ENCODE peak calls at places on chromosomes 7 and 10, in ten cellular contexts. Q is tibial nerve, H is IMR-90, C is heart left ventricle, N is AG04450, Z is tibial artery, F is SK-N-MC, O is left ventricle myocardium inferior, D is GM23248, P is right cardiac atrium. T is an unnamed sample.
A peak's percentile ranks its signal among the peaks of the same experiment; 100 is the strongest.

GRCh38 chr10:5381187-5381586 is 16.4 kb downstream of the UCN3 start:
- DNase-seq in Q (no peak), H (no peak), C (no peak), N (no peak), Z (no peak), F (no peak), O (no peak), D (no peak), P (no peak), T (no peak)

GRCh38 chr10:78458983-78459638 is 425.4 kb downstream of the RPS24 start:
- DNase-seq in Q (no peak), H (peak; percentile 90), C (no peak), N (peak; percentile 21), Z (peak; percentile 11), F (no peak), O (no peak), D (peak; percentile 61), P (no peak), T (peak; percentile 100)

GRCh38 chr7:94530114-94530513 is 20.5 kb downstream of the CASD1 start:
- DNase-seq in Q (no peak), H (no peak), C (no peak), N (no peak), Z (no peak), F (no peak), O (no peak), D (no peak), P (no peak), T (no peak)

GRCh38 chr7:122676466-122676865 is 22.5 kb downstream of the RNF133 start:
- DNase-seq in Q (no peak), H (no peak), C (no peak), N (no peak), Z (no peak), F (peak; percentile 30), O (no peak), D (no peak), P (no peak), T (no peak)

GRCh38 chr7:66304536-66304935 is 99.4 kb downstream of the TPST1 start:
- DNase-seq in Q (no peak), H (peak; percentile 54), C (no peak), N (no peak), Z (no peak), F (no peak), O (no peak), D (no peak), P (no peak), T (peak; percentile 8)

GRCh38 chr10:17847586-17848296 is 38.6 kb downstream of the MRC1 start:
- DNase-seq in Q (no peak), H (peak; percentile 34), C (no peak), N (no peak), Z (no peak), F (no peak), O (no peak), D (peak; percentile 57), P (no peak), T (peak; percentile 30)

GRCh38 chr7:18494821-18495408 is 634 bp upstream of the HDAC9 start:
- DNase-seq in Q (no peak), H (peak; percentile 63), C (no peak), N (no peak), Z (no peak), F (no peak), O (no peak), D (peak; percentile 88), P (no peak), T (no peak)

GRCh38 chr10:34475222-34475621 is 339.9 kb downstream of the PARD3 start:
- DNase-seq in Q (no peak), H (peak; percentile 4), C (no peak), N (no peak), Z (no peak), F (no peak), O (no peak), D (peak; percentile 3), P (no peak), T (peak; percentile 40)

GRCh38 chr10:125145636-125146035 is 14.7 kb downstream of the CTBP2 start:
- DNase-seq in Q (no peak), H (no peak), C (no peak), N (no peak), Z (no peak), F (no peak), O (no peak), D (no peak), P (no peak), T (no peak)

GRCh38 chr10:125148576-125148975 is 11.8 kb downstream of the CTBP2 start:
- DNase-seq in Q (no peak), H (no peak), C (no peak), N (no peak), Z (no peak), F (no peak), O (no peak), D (peak; percentile 23), P (no peak), T (no peak)

GRCh38 chr10:125144693-125145623 is 15.4 kb downstream of the CTBP2 start:
- DNase-seq in Q (no peak), H (peak; percentile 57), C (no peak), N (no peak), Z (no peak), F (no peak), O (no peak), D (peak; percentile 83), P (peak; percentile 47), T (no peak)

GRCh38 chr10:125148021-125148439 is 12.3 kb downstream of the CTBP2 start:
- DNase-seq in Q (peak; percentile 38), H (no peak), C (no peak), N (no peak), Z (peak; percentile 52), F (no peak), O (no peak), D (peak; percentile 49), P (peak; percentile 68), T (no peak)

DNA sequence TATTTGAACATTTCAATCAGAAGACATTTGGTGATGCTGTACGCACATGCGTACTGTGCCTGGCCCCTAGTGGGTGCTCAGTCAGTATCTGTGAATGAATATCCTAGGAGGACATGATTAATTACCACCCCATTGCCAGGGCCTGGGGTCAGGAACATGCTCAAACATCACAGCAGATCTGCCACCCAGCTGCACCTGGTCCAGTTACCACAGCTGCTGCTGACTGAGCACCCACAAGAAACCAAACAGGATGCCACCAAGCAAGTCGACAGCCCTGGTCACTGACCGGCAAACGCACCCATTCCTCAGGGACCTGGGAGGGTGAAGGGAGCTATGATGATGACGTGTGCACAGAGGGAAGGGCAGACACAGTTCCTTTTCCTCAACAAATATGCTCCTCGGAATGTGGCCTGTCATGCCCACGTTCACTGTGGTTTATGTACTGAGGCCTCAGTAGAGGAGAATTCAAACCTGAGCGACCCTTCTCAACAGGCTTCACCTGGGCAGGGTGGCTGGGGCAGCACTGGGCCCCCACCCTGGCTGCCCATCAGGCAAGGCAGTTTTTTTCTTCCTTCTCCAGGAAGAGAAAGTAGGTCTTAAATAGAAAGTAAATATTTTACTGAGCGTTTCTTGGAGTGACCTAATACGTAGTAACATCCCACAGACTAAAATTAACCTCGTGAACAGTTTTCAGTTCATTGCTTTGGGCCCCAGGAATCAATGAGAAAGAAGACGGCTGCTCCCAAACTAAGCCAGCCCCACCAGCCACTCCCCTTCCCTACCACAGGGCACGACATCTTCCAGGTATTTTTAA is 13.4 kb downstream of the CTBP2 start:
- DNase-seq in Q (no peak), H (peak; percentile 65), C (no peak), N (no peak), Z (no peak), F (no peak), O (no peak), D (peak; percentile 35), P (no peak), T (peak; percentile 70)
- H3K27ac ChIP-seq in Q (peak overlapping the region; percentile 70), H (peak overlapping the region; percentile 73), C (peak overlapping the region; percentile 72), N (peak overlapping the region; percentile 86), Z (peak overlapping the region; percentile 89), F (no peak overlapping the region), O (peak overlapping the region; percentile 71), D (no peak overlapping the region), P (peak overlapping the region; percentile 29), T (peak overlapping the region; percentile 74)

GRCh38 chr7:19834566-19834965 is 61.1 kb upstream of the TMEM196 start:
- DNase-seq in Q (no peak), H (no peak), C (no peak), N (no peak), Z (no peak), F (no peak), O (no peak), D (no peak), P (no peak), T (peak; percentile 86)

DNA sequence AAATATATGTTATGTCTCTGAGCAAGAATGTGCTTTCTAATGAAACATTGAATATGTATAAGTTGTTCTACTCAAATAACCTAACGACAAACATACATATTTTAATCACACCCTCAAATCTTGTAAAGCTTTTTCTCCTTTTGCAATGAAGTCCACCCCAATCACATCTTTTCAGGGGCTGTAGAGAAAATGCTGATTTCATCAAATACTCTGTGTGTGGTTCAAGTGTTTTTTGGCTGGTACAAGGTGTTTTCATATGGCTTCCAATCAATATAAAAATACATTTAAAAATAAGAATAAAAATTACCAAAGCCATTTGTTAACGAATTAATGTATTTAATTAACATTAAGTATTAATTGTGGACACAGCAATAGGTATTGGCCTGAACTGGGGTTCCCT is 57.2 kb upstream of the TMEM196 start:
- DNase-seq in Q (no peak), H (no peak), C (no peak), N (no peak), Z (no peak), F (no peak), O (no peak), D (no peak), P (no peak), T (no peak)
- H3K27ac ChIP-seq in Q (no peak overlapping the region), H (no peak overlapping the region), C (no peak overlapping the region), N (no peak overlapping the region), Z (no peak overlapping the region), F (no peak overlapping the region), O (no peak overlapping the region), D (no peak overlapping the region), P (no peak overlapping the region), T (no peak overlapping the region)

GRCh38 chr7:148605350-148605749 is 14.8 kb downstream of the C7orf33 start:
- DNase-seq in Q (no peak), H (no peak), C (no peak), N (no peak), Z (no peak), F (no peak), O (no peak), D (no peak), P (no peak), T (no peak)

GRCh38 chr7:148611692-148612091 is 21.1 kb downstream of the C7orf33 start:
- DNase-seq in Q (no peak), H (no peak), C (no peak), N (no peak), Z (no peak), F (no peak), O (no peak), D (no peak), P (no peak), T (no peak)

GRCh38 chr7:148609045-148609725 is 18.6 kb downstream of the C7orf33 start:
- DNase-seq in Q (no peak), H (peak; percentile 15), C (no peak), N (no peak), Z (no peak), F (no peak), O (no peak), D (no peak), P (no peak), T (no peak)

GRCh38 chr7:148607151-148607661 is 16.6 kb downstream of the C7orf33 start:
- DNase-seq in Q (no peak), H (no peak), C (no peak), N (no peak), Z (no peak), F (no peak), O (no peak), D (no peak), P (no peak), T (no peak)
- H3K27ac ChIP-seq in Q (no peak overlapping the region), H (no peak overlapping the region), C (no peak overlapping the region), N (no peak overlapping the region), Z (no peak overlapping the region), F (no peak overlapping the region), O (no peak overlapping the region), D (no peak overlapping the region), P (no peak overlapping the region), T (no peak overlapping the region)

GRCh38 chr7:105132835-105133234 is 118.8 kb downstream of the KMT2E start:
- DNase-seq in Q (no peak), H (no peak), C (no peak), N (no peak), Z (no peak), F (no peak), O (no peak), D (no peak), P (no peak), T (no peak)
- H3K27ac ChIP-seq in Q (no peak overlapping the region), H (no peak overlapping the region), C (no peak overlapping the region), N (no peak overlapping the region), Z (no peak overlapping the region), F (no peak overlapping the region), O (no peak overlapping the region), D (no peak overlapping the region), P (no peak overlapping the region), T (no peak overlapping the region)

T was measured in PC-3.